ENCODE peak calls at places on chromosomes 5 and 9, in ten cellular contexts. F, M, Q, E, T, H, J, U, L and R are unnamed samples.

GRCh38 chr9:93630806-93631411 is 54.5 kb downstream of the PHF2 start:
- DNase-seq in E (no peak), F (peak; percentile 38), Q (peak; percentile 60), M (no peak), L (no peak), J (no peak), U (no peak), T (no peak), H (no peak), R (no peak)

GRCh38 chr5:107570805-107571531 is 99.8 kb downstream of the EFNA5 start:
- DNase-seq in Q (no peak), F (no peak), H (no peak), E (no peak), T (no peak), U (peak; percentile 72), J (no peak), L (no peak), M (no peak), R (peak; percentile 55)

GRCh38 chr5:370311-370958 is 48.9 kb downstream of the AHRR start:
- DNase-seq in F (peak; percentile 43), H (no peak), U (peak; percentile 47), T (no peak), Q (no peak), E (no peak), L (no peak), J (no peak), M (no peak), R (peak; percentile 37)

GRCh38 chr5:33362915-33363314 is 77.8 kb upstream of the TARS1 start:
- DNase-seq in M (no peak), U (no peak), H (no peak), F (peak; percentile 85), E (no peak), J (no peak), Q (peak; percentile 77), L (no peak), T (no peak), R (no peak)

GRCh38 chr5:113380299-113381014 is 54.3 kb downstream of the TSSK1B start:
- DNase-seq in U (no peak), H (no peak), L (no peak), T (no peak), E (no peak), M (peak; percentile 3), J (no peak), F (no peak), Q (no peak), R (no peak)

GRCh38 chr9:129624168-129624759 is 1.7 kb upstream of the NTMT1 start:
- DNase-seq in Q (no peak), U (peak; percentile 86), J (no peak), F (no peak), M (peak; percentile 56), H (no peak), L (no peak), E (peak; percentile 58), T (peak; percentile 57), R (no peak)

GRCh38 chr5:168803541-168803940 is 224.4 kb upstream of the PANK3 start:
- DNase-seq in E (no peak), T (no peak), J (no peak), F (no peak), Q (no peak), U (no peak), M (no peak), H (no peak), L (no peak), R (no peak)

GRCh38 chr5:90410178-90410762 is 714 bp upstream of the CETN3 start:
- DNase-seq in L (no peak), E (no peak), U (no peak), Q (no peak), M (no peak), T (no peak), H (no peak), J (peak; percentile 63), F (no peak), R (no peak)

GRCh38 chr5:53944981-53945380 is 365.4 kb downstream of the ARL15 start:
- DNase-seq in F (no peak), L (no peak), M (peak; percentile 56), J (no peak), Q (no peak), H (no peak), U (no peak), E (no peak), T (no peak), R (no peak)

GRCh38 chr5:174750720-174751119 is 26.3 kb downstream of the MSX2 start:
- DNase-seq in T (no peak), H (peak; percentile 28), L (peak; percentile 28), F (no peak), U (no peak), M (no peak), J (no peak), Q (no peak), E (no peak), R (no peak)

GRCh38 chr9:15115041-15115440 is 192.0 kb downstream of the TTC39B start:
- DNase-seq in Q (no peak), E (no peak), J (no peak), H (no peak), M (no peak), L (no peak), T (no peak), F (no peak), U (no peak), R (no peak)

GRCh38 chr9:107242073-107243063 is 40.7 kb upstream of the RAD23B start:
- DNase-seq in T (no peak), H (no peak), U (no peak), E (peak; percentile 29), F (no peak), J (no peak), M (no peak), L (no peak), Q (no peak), R (no peak)

GRCh38 chr5:91288117-91288516 is 95.0 kb downstream of the ARRDC3 start:
- DNase-seq in M (no peak), E (no peak), U (no peak), L (no peak), Q (no peak), H (peak; percentile 68), T (no peak), J (no peak), F (no peak), R (no peak)

GRCh38 chr5:76737131-76737556 is 21.2 kb downstream of the F2R start:
- DNase-seq in U (no peak), Q (no peak), M (no peak), J (no peak), F (no peak), T (no peak), H (no peak), E (no peak), L (no peak), R (no peak)

GRCh38 chr9:27532046-27532445 is 2.4 kb upstream of the MOB3B start:
- DNase-seq in E (no peak), H (no peak), Q (no peak), L (no peak), T (no peak), U (no peak), J (peak; percentile 57), F (no peak), M (no peak), R (no peak)

GRCh38 chr9:133460405-133461175 is 812 bp downstream of the CACFD1 start:
- DNase-seq in M (no peak), L (no peak), F (peak; percentile 63), Q (peak; percentile 86), E (peak; percentile 28), T (no peak), U (no peak), H (no peak), J (peak; percentile 43), R (peak; percentile 84)

GRCh38 chr9:122131401-122131921 is 28.1 kb downstream of the NDUFA8 start:
- DNase-seq in H (no peak), Q (peak; percentile 66), U (no peak), T (no peak), F (no peak), E (no peak), J (no peak), L (no peak), M (no peak), R (no peak)

GRCh38 chr5:60262576-60263295 is 369.2 kb upstream of the PDE4D start:
- DNase-seq in F (no peak), M (no peak), L (no peak), H (no peak), T (no peak), E (no peak), U (no peak), Q (no peak), J (no peak), R (no peak)

GRCh38 chr9:101536938-101537337 is 3.3 kb downstream of the RNF20 start:
- DNase-seq in M (peak; percentile 22), H (peak; percentile 19), U (no peak), L (no peak), T (no peak), F (no peak), E (peak; percentile 17), J (no peak), Q (no peak), R (no peak)

GRCh38 chr5:135602882-135603721 is 24.3 kb upstream of the CXCL14 start:
- DNase-seq in U (peak; percentile 18), M (no peak), E (no peak), Q (no peak), L (no peak), T (no peak), H (no peak), F (peak; percentile 50), J (no peak), R (no peak)

GRCh38 chr5:158609729-158610128 is 490.0 kb downstream of the EBF1 start:
- DNase-seq in T (no peak), M (no peak), Q (no peak), F (no peak), E (no peak), L (peak; percentile 50), J (no peak), H (peak; percentile 85), U (no peak), R (no peak)

GRCh38 chr9:15354713-15355112 is 47.7 kb upstream of the TTC39B start:
- DNase-seq in H (no peak), L (no peak), F (no peak), M (no peak), Q (no peak), E (no peak), U (no peak), J (no peak), T (no peak), R (no peak)

GRCh38 chr5:95620030-95620869 is at the start of gene GPR150:
- DNase-seq in L (no peak), T (no peak), F (no peak), U (peak; percentile 76), H (no peak), J (no peak), E (peak; percentile 33), Q (peak; percentile 71), M (no peak), R (peak; percentile 48)

GRCh38 chr9:3138236-3139229 is 294.6 kb upstream of the PUM3 start:
- DNase-seq in J (no peak), Q (no peak), T (no peak), H (no peak), F (no peak), L (no peak), E (no peak), U (no peak), M (no peak), R (no peak)